ENCODE peak calls at places on chromosomes 16 and 17, in five cellular contexts. U is cardiac fibroblast, W is neuronal stem cell, O is Caco-2, R is heart right ventricle. Y is an unnamed sample.

GRCh38 chr17:8117980-8118768 is at the start of gene ALOXE3:
- DNase-seq in U (peak), W (peak), O (peak), R (peak), Y (peak)

GRCh38 chr16:17901309-17901708 is 430.5 kb upstream of the XYLT1 start:
- DNase-seq in U (no peak), W (no peak), O (no peak), R (no peak), Y (no peak)

GRCh38 chr17:72416054-72416691 is 295.4 kb downstream of the SOX9 start:
- DNase-seq in U (peak), W (no peak), O (no peak), R (no peak), Y (no peak)

GRCh38 chr17:16281351-16281750 is 64.3 kb downstream of the PIGL start:
- DNase-seq in U (peak), W (no peak), O (no peak), R (no peak), Y (peak)

GRCh38 chr17:69223809-69224208 is 4.8 kb downstream of the ABCA10 start:
- DNase-seq in U (peak), W (no peak), O (no peak), R (no peak), Y (peak)

GRCh38 chr17:75755205-75755901 is 9.6 kb downstream of the GALK1 start:
- DNase-seq in U (no peak), W (no peak), O (no peak), R (no peak), Y (no peak)

GRCh38 chr17:10316986-10317834 is 55.6 kb downstream of the MYH13 start:
- DNase-seq in U (peak), W (no peak), O (no peak), R (peak), Y (peak)

GRCh38 chr17:76940293-76940692 is 72.1 kb downstream of the MGAT5B start:
- DNase-seq in U (no peak), W (no peak), O (no peak), R (no peak), Y (no peak)

GRCh38 chr17:82171750-82172375 is 40.8 kb downstream of the CCDC57 start:
- DNase-seq in U (no peak), W (no peak), O (no peak), R (no peak), Y (no peak)
- H3K4me3 ChIP-seq in U (no peak), W (no peak), O (no peak), R (no peak), Y (no peak)

GRCh38 chr17:66229783-66230538 is 746 bp upstream of the APOH start:
- DNase-seq in U (no peak), W (no peak), O (no peak), R (no peak), Y (no peak)
- H3K4me3 ChIP-seq in U (no peak), W (no peak), O (no peak), R (no peak), Y (no peak)

GRCh38 chr16:19713697-19714096 is 4.3 kb downstream of the KNOP1 start:
- DNase-seq in U (no peak), W (no peak), O (no peak), R (no peak), Y (no peak)

GRCh38 chr16:19711643-19712042 is 6.4 kb downstream of the KNOP1 start:
- DNase-seq in U (no peak), W (no peak), O (no peak), R (no peak), Y (no peak)

GRCh38 chr16:19710991-19711545 is 7.0 kb downstream of the KNOP1 start:
- DNase-seq in U (no peak), W (no peak), O (no peak), R (no peak), Y (no peak)

GRCh38 chr16:19710191-19710908 is 7.7 kb downstream of the KNOP1 start:
- DNase-seq in U (no peak), W (no peak), O (no peak), R (no peak), Y (no peak)

DNA sequence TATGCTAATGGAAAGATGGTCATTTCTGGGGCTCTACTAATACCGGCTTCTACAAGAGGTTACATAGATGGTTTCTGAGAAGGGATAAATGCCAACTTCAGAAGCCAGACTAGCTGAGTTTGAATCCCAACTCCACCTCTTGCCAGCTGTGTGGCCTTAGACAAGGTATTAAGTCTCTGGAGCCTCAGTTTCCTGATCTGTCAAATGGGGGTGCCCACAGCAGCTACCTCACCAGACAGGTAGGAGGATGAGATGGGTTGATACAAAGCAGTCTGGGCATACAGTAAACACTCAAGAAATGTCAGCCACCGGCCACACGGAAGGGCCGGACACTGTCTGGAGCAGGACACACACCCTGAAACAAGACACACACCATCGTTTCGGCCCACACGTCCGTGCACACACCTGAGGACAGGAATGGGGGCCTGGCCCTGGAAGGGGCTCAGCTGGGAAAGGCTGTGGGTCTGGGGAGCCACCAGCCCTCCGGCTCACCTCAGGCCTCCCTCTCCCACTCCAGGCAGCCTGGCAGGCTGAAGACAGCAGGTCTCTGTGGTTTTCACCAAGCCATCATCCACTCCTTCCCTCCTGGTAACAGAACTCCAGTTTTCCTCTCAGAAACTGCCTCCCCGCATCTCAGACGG is 5.5 kb downstream of the KNOP1 start:
- DNase-seq in U (no peak), W (no peak), O (no peak), R (no peak), Y (no peak)
- H3K4me3 ChIP-seq in U (no peak), W (no peak), O (no peak), R (no peak), Y (no peak)

GRCh38 chr16:79500305-79500704 is 100.2 kb downstream of the MAF start:
- DNase-seq in U (no peak), W (no peak), O (no peak), R (no peak), Y (no peak)
- H3K4me3 ChIP-seq in U (no peak), W (no peak), O (no peak), R (no peak), Y (no peak)

DNA sequence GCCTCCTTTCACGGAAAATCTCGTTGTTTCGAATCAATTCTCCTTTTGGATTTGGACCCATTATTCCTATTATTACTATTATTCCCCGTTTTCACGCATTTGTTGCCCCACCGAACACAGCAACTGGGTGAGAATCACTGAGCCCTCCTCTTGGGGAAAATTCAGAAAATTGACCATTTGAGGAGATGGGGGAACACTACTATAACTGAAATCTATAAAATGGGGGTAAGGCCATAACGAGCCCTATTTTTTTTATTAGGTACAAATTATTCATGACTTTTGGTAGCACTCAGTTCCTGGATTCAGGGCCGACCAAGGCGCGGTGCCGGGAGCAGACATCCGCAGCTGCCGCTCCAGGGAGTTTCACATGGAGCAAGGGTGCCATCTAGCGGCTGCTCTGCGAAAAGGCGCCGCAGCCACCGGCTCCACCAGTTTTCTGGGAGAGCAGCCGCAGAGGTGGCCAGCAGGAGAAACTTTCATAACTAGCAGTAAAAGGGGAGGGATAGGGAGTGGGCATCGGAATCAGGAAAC is 3.3 kb upstream of the HOXB8 start:
- DNase-seq in U (peak), W (peak), O (peak), R (peak), Y (peak)
- H3K4me3 ChIP-seq in U (no peak), W (no peak), O (peak), R (no peak), Y (peak)

DNA sequence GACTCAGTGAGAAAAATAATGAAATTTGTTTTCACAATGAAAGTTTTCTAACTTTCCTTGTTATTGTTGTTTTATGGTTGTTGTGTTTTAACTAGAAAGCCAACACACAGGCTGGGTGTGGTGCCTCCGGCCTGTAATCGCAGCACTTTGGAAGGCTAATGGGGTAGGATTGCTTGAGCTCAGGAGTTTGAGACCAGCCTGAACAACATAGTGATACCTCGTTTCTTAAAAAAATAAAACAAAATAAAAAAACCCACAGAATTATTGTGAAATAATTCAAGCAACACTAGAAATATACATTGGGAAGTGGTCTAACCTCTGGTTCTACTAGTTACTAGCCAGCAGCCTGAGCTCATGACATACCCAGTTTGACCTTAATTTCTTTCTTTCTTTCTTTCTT is 630 bp downstream of the MILR1 start:
- DNase-seq in U (peak), W (no peak), O (no peak), R (no peak), Y (peak)
- H3K4me3 ChIP-seq in U (peak), W (no peak), O (no peak), R (peak), Y (peak)

DNA sequence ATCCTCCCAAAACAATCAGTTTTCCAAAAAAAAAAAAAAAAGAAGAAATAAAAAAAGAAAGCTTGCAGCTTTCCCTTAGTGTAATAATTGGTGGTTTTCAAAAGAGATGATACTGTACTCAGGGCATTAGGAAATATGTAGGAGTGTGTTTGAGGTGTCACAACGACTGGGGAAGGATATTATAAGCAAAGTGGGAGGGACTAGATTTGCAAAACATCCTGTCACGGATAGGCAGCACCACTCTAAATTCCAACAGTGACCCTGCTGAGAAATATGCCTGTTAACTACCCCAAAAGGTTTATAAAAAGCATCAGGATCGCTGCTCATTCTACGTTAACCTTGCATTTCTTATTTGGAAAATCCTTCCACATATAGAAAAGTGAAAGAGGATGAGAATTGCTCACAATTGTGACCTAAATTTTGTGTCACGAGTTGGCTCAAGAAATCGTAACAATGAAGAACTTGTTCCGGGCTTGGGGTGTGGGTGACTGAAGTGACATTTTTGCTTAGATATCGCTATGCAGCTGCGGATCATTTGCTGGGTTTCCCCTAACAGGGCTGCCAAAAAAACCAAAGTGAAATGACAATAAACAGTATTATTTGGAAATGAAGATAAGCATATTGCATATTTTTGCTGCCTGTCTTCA is 51.6 kb downstream of the N4BP1 start:
- DNase-seq in U (peak), W (no peak), O (no peak), R (no peak), Y (no peak)
- H3K4me3 ChIP-seq in U (peak), W (no peak), O (no peak), R (peak), Y (peak)

GRCh38 chr16:70691223-70692129 is 5.6 kb upstream of the MTSS2 start:
- DNase-seq in U (peak), W (no peak), O (no peak), R (peak), Y (peak)
- H3K4me3 ChIP-seq in U (no peak), W (no peak), O (no peak), R (no peak), Y (no peak)

DNA sequence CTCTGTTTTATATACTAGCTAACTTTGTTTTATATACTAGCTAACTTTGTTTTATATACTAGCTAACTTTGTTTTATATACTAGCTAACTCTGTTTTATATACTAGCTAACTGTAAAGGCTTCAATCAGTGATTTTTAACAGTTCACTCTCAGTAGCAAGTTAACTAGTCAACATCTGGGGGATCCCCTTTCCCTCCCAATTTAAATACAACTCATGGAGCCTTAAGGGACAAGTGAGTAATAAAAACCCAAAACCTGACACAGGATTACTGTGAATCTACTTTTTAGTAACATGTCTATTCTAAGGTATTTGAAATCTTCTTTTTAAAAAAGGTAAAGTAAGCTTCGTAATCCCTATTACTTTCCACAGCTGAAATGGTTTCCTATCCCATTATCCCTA is 32.2 kb downstream of the FAM222B start:
- DNase-seq in U (peak), W (no peak), O (no peak), R (no peak), Y (no peak)
- H3K4me3 ChIP-seq in U (no peak), W (no peak), O (no peak), R (no peak), Y (no peak)

GRCh38 chr16:56682703-56683397 is 580 bp downstream of the MT1X start:
- DNase-seq in U (no peak), W (no peak), O (no peak), R (no peak), Y (no peak)

GRCh38 chr16:56683424-56684162 is 1.3 kb downstream of the MT1X start:
- DNase-seq in U (no peak), W (no peak), O (no peak), R (no peak), Y (no peak)

GRCh38 chr16:56684926-56685590 is 2.8 kb downstream of the MT1X start:
- DNase-seq in U (no peak), W (no peak), O (no peak), R (no peak), Y (no peak)

GRCh38 chr16:56681939-56682702 is at the start of gene MT1X:
- DNase-seq in U (peak), W (peak), O (peak), R (peak), Y (peak)

GRCh38 chr16:56684256-56684925 is 2.1 kb downstream of the MT1X start:
- DNase-seq in U (no peak), W (no peak), O (no peak), R (no peak), Y (no peak)
- H3K4me3 ChIP-seq in U (no peak), W (no peak), O (no peak), R (no peak), Y (peak)

Y was measured in adipocyte.